ENCODE peak calls at places on chromosomes 1 and 21, in seven cellular contexts. U, C, D, G, A, P and T are unnamed samples.

GRCh38 chr1:204258213-204259115 is 44.7 kb upstream of the GOLT1A start:
- DNase-seq in U (peak; percentile 70), C (peak; percentile 66), D (peak; percentile 9), G (peak; percentile 83), A (no peak), P (no peak), T (peak; percentile 23)

GRCh38 chr21:30104246-30104645 is 62.4 kb downstream of the CLDN17 start:
- DNase-seq in U (no peak), C (no peak), D (no peak), G (no peak), A (no peak), P (no peak), T (no peak)

GRCh38 chr1:43990271-43991199 is 864 bp upstream of the CCDC24 start:
- DNase-seq in U (no peak), C (no peak), D (no peak), G (no peak), A (no peak), P (no peak), T (no peak)

GRCh38 chr1:32106663-32107273 is 1.1 kb upstream of the KPNA6 start:
- DNase-seq in U (no peak), C (no peak), D (no peak), G (no peak), A (no peak), P (no peak), T (no peak)

GRCh38 chr21:45574081-45574501 is 31.9 kb upstream of the SLC19A1 start:
- DNase-seq in U (no peak), C (no peak), D (no peak), G (no peak), A (no peak), P (peak; percentile 25), T (no peak)

GRCh38 chr1:169779970-169780369 is 14.7 kb downstream of the METTL18 start:
- DNase-seq in U (no peak), C (no peak), D (no peak), G (no peak), A (no peak), P (no peak), T (no peak)

GRCh38 chr1:204438628-204439027 is 27.0 kb upstream of the PPP1R15B start:
- DNase-seq in U (peak; percentile 97), C (no peak), D (no peak), G (no peak), A (no peak), P (no peak), T (no peak)

GRCh38 chr1:109391626-109392025 is 6.1 kb downstream of the SORT1 start:
- DNase-seq in U (no peak), C (no peak), D (no peak), G (no peak), A (no peak), P (no peak), T (no peak)

GRCh38 chr1:27397749-27398148 is 5.3 kb downstream of the GPR3 start:
- DNase-seq in U (no peak), C (no peak), D (no peak), G (peak; percentile 19), A (no peak), P (no peak), T (no peak)

GRCh38 chr1:59718989-59719360 is 95.8 kb upstream of the HOOK1 start:
- DNase-seq in U (no peak), C (no peak), D (no peak), G (no peak), A (no peak), P (no peak), T (no peak)

GRCh38 chr1:228006034-228006792 is 585 bp upstream of the WNT3A start:
- DNase-seq in U (no peak), C (no peak), D (no peak), G (no peak), A (no peak), P (no peak), T (no peak)

GRCh38 chr1:108592030-108592759 is 32.3 kb downstream of the EEIG2 start:
- DNase-seq in U (peak; percentile 15), C (no peak), D (no peak), G (no peak), A (no peak), P (no peak), T (no peak)

GRCh38 chr21:30719401-30719800 is 824 bp upstream of the KRTAP21-3 start:
- DNase-seq in U (no peak), C (no peak), D (no peak), G (no peak), A (no peak), P (no peak), T (no peak)

GRCh38 chr21:44011123-44011773 is 861 bp upstream of the TRAPPC10 start:
- DNase-seq in U (no peak), C (no peak), D (no peak), G (no peak), A (no peak), P (no peak), T (no peak)

GRCh38 chr1:248627971-248628844 is 6.7 kb downstream of the OR2T11 start:
- DNase-seq in U (no peak), C (no peak), D (no peak), G (no peak), A (no peak), P (no peak), T (no peak)

GRCh38 chr1:2330035-2330434 is 61.3 kb downstream of the MORN1 start:
- DNase-seq in U (no peak), C (no peak), D (no peak), G (no peak), A (no peak), P (no peak), T (no peak)

GRCh38 chr1:22111620-22112019 is 31.3 kb downstream of the WNT4 start:
- DNase-seq in U (peak; percentile 65), C (no peak), D (no peak), G (no peak), A (no peak), P (no peak), T (no peak)

GRCh38 chr1:247298124-247298481 is 33.6 kb downstream of the ZNF496 start:
- DNase-seq in U (no peak), C (no peak), D (no peak), G (no peak), A (no peak), P (no peak), T (no peak)

GRCh38 chr1:39842726-39843305 is 40.5 kb downstream of the TRIT1 start:
- DNase-seq in U (no peak), C (no peak), D (no peak), G (no peak), A (no peak), P (no peak), T (peak; percentile 23)

GRCh38 chr1:20981903-20982695 is 194.6 kb downstream of the EIF4G3 start:
- DNase-seq in U (peak; percentile 62), C (no peak), D (no peak), G (no peak), A (no peak), P (no peak), T (no peak)

GRCh38 chr1:66295821-66296220 is 238.1 kb upstream of the SGIP1 start:
- DNase-seq in U (no peak), C (no peak), D (no peak), G (no peak), A (no peak), P (no peak), T (no peak)
- H3K27ac ChIP-seq in U (no peak overlapping the region), C (no peak overlapping the region), D (no peak overlapping the region), G (no peak overlapping the region), A (no peak overlapping the region), P (no peak overlapping the region), T (peak overlapping the region; percentile 20)

GRCh38 chr21:42030311-42030710 is 20.2 kb upstream of the ZBTB21 start:
- DNase-seq in U (no peak), C (no peak), D (no peak), G (no peak), A (no peak), P (no peak), T (no peak)

GRCh38 chr21:42031241-42031640 is 21.1 kb upstream of the ZBTB21 start:
- DNase-seq in U (no peak), C (no peak), D (no peak), G (no peak), A (no peak), P (no peak), T (no peak)

GRCh38 chr21:42027804-42028753 is 17.9 kb upstream of the ZBTB21 start:
- DNase-seq in U (no peak), C (no peak), D (no peak), G (no peak), A (no peak), P (no peak), T (no peak)

GRCh38 chr21:42027085-42027803 is 17.1 kb upstream of the ZBTB21 start:
- DNase-seq in U (peak; percentile 12), C (no peak), D (no peak), G (no peak), A (no peak), P (no peak), T (no peak)

DNA sequence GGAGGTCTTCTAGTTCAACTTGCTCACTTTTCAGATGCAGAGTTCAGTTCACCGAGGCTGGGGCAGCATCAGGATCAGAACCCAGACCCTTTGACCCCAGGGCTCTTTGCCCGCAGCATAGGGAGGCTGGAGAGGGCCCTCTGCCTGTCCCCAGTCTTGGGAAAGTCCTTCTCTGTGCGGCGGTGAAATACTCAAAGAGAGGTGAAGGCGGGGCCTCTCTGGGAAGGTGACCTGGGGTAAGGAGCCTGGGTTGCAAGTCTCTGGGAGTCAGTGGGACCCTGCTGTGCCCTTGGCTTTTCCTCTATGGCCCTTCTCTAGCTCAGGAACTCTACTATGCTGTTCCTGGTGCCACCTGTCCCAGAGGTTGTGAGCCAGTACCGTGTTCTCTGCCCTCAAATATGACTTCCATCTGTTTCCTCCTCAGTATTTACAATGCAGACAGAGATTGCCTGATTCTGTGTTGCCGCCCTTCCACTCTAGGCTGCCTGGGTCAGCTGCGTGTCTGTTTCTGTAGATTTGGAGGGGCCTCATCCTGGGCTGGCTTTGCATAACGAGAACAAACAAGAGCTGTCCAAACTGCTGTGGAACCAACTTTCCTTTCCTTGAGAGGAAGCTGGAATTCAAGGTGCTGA is 18.7 kb upstream of the ZBTB21 start:
- DNase-seq in U (no peak), C (no peak), D (no peak), G (no peak), A (no peak), P (no peak), T (no peak)
- H3K27ac ChIP-seq in U (no peak overlapping the region), C (peak overlapping the region; percentile 13), D (no peak overlapping the region), G (no peak overlapping the region), A (no peak overlapping the region), P (no peak overlapping the region), T (no peak overlapping the region)

DNA sequence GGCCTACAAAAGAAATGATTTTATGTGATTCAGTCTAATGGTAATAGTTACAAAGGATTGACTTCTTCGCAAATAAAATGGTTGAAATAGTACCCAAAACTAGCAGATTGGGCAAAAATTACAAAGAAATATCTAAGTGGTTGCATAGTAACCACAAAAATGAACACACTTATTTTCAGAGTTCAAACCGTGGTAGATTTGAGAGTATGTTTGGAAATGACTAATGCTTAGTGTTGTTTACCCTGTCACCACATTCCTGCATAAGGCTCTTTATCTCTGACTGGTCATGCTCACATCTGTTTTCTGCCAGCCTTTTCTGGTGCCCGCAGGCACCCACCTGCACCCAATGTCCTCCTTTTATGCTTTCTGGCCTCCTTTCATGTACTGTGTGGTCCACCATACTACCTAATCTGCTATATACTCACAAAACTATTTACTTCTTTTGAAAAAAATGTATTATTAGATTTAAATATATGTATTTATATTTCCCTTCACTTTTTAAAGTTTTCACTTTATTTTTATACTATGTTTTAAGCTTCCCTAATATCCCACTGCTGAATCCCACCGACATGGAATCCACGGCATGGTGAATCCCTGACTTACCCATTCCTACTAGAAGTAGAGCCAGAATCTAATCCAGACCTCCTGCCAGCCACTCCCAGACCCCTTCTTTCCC is 30.3 kb downstream of the PTPRC start:
- DNase-seq in U (peak; percentile 84), C (no peak), D (no peak), G (no peak), A (peak; percentile 46), P (peak; percentile 76), T (no peak)
- H3K27ac ChIP-seq in U (no peak overlapping the region), C (no peak overlapping the region), D (peak overlapping the region; percentile 54), G (no peak overlapping the region), A (peak overlapping the region; percentile 75), P (peak overlapping the region; percentile 22), T (no peak overlapping the region)

GRCh38 chr1:225846331-225847310 is 35.6 kb downstream of the TMEM63A start:
- DNase-seq in U (no peak), C (no peak), D (no peak), G (no peak), A (no peak), P (no peak), T (no peak)
- H3K27ac ChIP-seq in U (no peak overlapping the region), C (peak overlapping the region; percentile 29), D (no peak overlapping the region), G (no peak overlapping the region), A (no peak overlapping the region), P (no peak overlapping the region), T (peak overlapping the region; percentile 98)